ENCODE peak calls at places on chromosomes 13 and 19, in six cellular contexts. X, H, P, K, M and Y are unnamed samples.
A peak's percentile ranks its signal among the peaks of the same experiment; 100 is the strongest.

GRCh38 chr13:46289260-46289955 is 77.7 kb downstream of the LRRC63 start:
- DNase-seq in X (no peak), H (no peak), P (no peak), K (no peak), M (no peak), Y (no peak)

GRCh38 chr19:38803543-38803942 is 9.2 kb downstream of the LGALS4 start:
- DNase-seq in X (no peak), H (peak; percentile 51), P (no peak), K (no peak), M (no peak), Y (no peak)

GRCh38 chr13:26062853-26063444 is 11.1 kb upstream of the SHISA2 start:
- DNase-seq in X (peak; percentile 52), H (no peak), P (peak; percentile 15), K (peak; percentile 37), M (no peak), Y (peak; percentile 15)

GRCh38 chr13:93862259-93862658 is 617.2 kb downstream of the DCT start:
- DNase-seq in X (no peak), H (no peak), P (no peak), K (no peak), M (no peak), Y (no peak)

GRCh38 chr13:110310541-110311491 is 3.7 kb downstream of the COL4A2 start:
- DNase-seq in X (no peak), H (no peak), P (no peak), K (no peak), M (peak; percentile 11), Y (no peak)

GRCh38 chr13:47934371-47934770 is 66.7 kb downstream of the SUCLA2 start:
- DNase-seq in X (no peak), H (no peak), P (no peak), K (no peak), M (no peak), Y (no peak)

GRCh38 chr19:5103061-5103701 is 134.3 kb downstream of the KDM4B start:
- DNase-seq in X (peak; percentile 92), H (no peak), P (no peak), K (peak; percentile 83), M (peak; percentile 41), Y (no peak)

GRCh38 chr13:92500192-92500591 is 726.4 kb upstream of the GPC6 start:
- DNase-seq in X (no peak), H (no peak), P (no peak), K (no peak), M (no peak), Y (no peak)

GRCh38 chr13:36965767-36966166 is 33.4 kb downstream of the ALG5 start:
- DNase-seq in X (no peak), H (no peak), P (no peak), K (no peak), M (no peak), Y (no peak)

GRCh38 chr13:113926301-113926761 is 47.5 kb downstream of the C13orf46 start:
- DNase-seq in X (no peak), H (peak; percentile 38), P (no peak), K (peak; percentile 4), M (peak; percentile 33), Y (no peak)

GRCh38 chr13:73940098-73940497 is 194.1 kb downstream of the KLF12 start:
- DNase-seq in X (peak; percentile 87), H (no peak), P (no peak), K (no peak), M (no peak), Y (no peak)

GRCh38 chr13:109672545-109672944 is 113.8 kb downstream of the IRS2 start:
- DNase-seq in X (no peak), H (no peak), P (no peak), K (no peak), M (no peak), Y (no peak)

GRCh38 chr13:84645196-84646071 is 763.2 kb upstream of the SLITRK1 start:
- DNase-seq in X (peak; percentile 38), H (no peak), P (no peak), K (no peak), M (no peak), Y (no peak)

GRCh38 chr19:51398096-51398704 is 7.8 kb upstream of the C19orf84 start:
- DNase-seq in X (no peak), H (no peak), P (no peak), K (no peak), M (no peak), Y (peak; percentile 43)

GRCh38 chr13:33744589-33745369 is 73.2 kb upstream of the RFC3 start:
- DNase-seq in X (peak; percentile 43), H (no peak), P (no peak), K (no peak), M (no peak), Y (no peak)

GRCh38 chr19:57398868-57399267 is 9.2 kb downstream of the ZNF548 start:
- DNase-seq in X (no peak), H (no peak), P (no peak), K (no peak), M (no peak), Y (no peak)

GRCh38 chr19:19214892-19215291 is 3.1 kb downstream of the NCAN start:
- DNase-seq in X (peak; percentile 59), H (no peak), P (no peak), K (no peak), M (no peak), Y (peak; percentile 55)

DNA sequence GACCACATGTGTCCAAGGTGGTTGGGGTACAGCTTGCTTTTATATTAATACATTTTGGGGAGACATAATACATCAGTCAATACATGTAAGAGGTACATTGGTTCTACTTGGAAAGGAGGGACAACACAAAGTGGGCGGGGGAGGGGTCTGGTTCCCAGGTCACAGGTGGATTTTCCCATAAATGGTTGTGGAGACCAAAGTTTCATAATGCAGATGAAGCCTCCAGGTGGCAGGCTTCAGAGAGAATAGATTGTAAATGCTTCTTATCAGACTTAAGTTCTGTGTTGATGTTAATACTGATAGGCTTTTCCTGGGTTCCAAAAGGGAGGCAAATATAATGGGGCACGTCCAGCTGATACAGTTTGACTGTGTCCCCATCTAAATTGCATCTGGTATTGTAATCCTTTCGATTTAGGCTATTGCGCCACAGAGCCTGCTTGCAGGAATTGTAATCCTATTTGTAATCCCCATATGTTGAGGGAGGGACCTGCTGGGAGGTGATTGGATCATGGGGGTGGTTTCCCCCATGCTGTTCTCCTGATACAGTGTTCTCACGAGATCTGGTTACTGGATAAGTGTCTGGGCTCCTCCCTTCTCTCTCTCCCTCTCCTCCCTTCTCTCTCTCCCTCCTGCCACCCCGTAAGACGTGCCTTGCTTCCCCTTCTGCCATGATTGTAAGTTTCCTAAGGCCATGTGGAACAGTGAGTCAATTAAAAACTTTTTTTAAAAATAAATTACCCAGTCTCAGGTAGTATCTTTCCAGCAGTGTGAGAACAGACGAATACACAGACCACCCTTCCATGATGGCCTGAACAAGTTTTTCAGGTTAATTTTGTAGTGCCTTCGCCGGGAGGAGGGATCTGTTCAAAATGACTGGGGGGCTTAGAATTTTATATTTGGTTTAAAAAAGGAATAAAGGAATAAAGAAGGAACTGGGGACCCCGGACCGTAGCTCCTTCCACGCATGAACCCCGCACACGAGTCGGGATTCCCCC is 44.9 kb downstream of the ZNF823 start:
- DNase-seq in X (no peak), H (no peak), P (no peak), K (no peak), M (no peak), Y (peak; percentile 28)
- TF ChIP-seq POLR2A in X (no peak), H (no peak), P (no peak), K (no peak), M (no peak), Y (no peak)

DNA sequence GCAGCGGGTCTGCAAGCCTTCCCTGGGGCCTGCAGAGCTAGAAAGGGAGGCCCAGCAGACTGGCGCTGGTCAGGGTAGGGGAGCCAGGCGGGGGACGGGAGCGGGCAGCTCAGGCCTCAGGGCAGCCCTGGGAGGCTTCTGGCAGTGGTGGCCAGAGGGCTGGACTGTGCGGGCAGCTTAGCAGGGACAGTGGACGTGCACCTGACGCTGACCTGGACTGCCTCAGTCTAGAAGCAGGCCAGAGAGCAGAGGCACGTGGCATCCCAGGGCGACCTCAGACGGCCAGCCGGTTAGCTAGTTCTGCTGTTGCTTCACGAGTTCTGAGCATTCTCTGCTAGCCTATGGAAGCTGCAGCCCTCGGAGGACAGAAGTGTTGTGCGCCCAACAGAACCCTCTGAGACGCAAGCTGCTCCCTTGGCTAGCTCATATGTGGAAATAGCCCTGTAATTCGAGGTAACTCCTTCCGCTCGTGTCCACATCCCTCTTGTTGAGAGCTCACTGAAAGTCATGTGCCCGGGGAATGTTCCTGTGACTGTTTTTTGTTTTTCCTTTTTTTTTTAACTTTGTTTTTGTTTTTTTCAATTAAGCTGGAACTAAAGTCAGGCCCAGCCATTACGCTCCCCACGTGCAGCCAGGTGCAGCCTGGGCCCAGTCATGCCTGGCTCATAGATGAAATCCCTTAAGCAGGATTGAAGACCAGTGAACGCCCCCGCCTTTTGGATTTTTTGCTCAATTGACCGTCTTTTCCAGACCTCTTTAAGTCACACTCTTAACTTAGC is 1.9 kb upstream of the FAM174C start:
- DNase-seq in X (no peak), H (peak; percentile 79), P (no peak), K (no peak), M (no peak), Y (no peak)
- TF ChIP-seq POLR2A in X (no peak), H (no peak), P (no peak), K (no peak), M (no peak), Y (no peak)

GRCh38 chr19:10691178-10691881 is 9.9 kb upstream of the QTRT1 start:
- DNase-seq in X (no peak), H (no peak), P (no peak), K (no peak), M (no peak), Y (no peak)

GRCh38 chr19:10690351-10690781 is 10.9 kb upstream of the QTRT1 start:
- DNase-seq in X (peak; percentile 90), H (no peak), P (no peak), K (no peak), M (no peak), Y (no peak)

GRCh38 chr19:10694706-10695105 is 6.5 kb upstream of the QTRT1 start:
- DNase-seq in X (no peak), H (no peak), P (no peak), K (no peak), M (no peak), Y (no peak)

GRCh38 chr19:10691883-10692282 is 9.4 kb upstream of the QTRT1 start:
- DNase-seq in X (no peak), H (no peak), P (no peak), K (no peak), M (no peak), Y (no peak)

DNA sequence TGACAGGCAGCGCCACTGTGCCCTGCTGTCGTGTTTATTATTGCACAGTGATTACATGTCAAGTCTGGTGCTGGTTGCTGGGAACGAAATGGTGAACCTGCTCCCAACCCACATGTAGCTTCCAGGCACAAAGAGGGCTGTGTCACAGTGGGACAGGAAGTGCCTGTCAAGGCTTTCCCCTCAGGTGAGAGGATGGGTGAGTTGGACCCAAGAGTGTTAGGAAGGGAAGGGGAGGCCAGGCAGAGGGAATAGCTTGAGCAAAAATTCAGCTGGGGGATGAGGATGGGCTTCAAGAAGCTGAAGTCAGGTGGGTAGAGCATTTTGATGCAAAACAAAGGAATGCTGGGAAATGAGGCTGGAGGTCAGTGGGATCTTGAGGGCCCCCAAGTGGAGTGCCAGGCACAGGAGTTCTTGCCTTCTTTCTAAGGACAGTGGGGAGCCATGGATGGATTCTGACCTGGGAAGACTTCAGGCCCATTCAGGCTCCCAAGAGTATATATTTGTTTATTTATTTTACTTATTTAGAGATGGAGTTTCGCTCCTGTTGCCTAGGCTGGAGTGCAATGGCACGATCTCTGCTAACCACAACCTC is 8.5 kb upstream of the QTRT1 start:
- DNase-seq in X (no peak), H (no peak), P (no peak), K (no peak), M (no peak), Y (no peak)
- TF ChIP-seq POLR2A in X (no peak), H (no peak), P (no peak), K (no peak), M (no peak), Y (no peak)

GRCh38 chr19:37695144-37695899 is 24.2 kb downstream of the ZNF607 start:
- DNase-seq in X (no peak), H (no peak), P (no peak), K (no peak), M (no peak), Y (no peak)

GRCh38 chr19:37692956-37693660 is 26.5 kb downstream of the ZNF607 start:
- DNase-seq in X (no peak), H (no peak), P (no peak), K (no peak), M (no peak), Y (no peak)

GRCh38 chr19:37691881-37692504 is 27.6 kb downstream of the ZNF607 start:
- DNase-seq in X (peak; percentile 82), H (peak; percentile 95), P (peak; percentile 84), K (peak; percentile 83), M (peak; percentile 80), Y (peak; percentile 39)
- TF ChIP-seq POLR2A in X (peak; percentile 55), H (peak; percentile 39), P (peak; percentile 19), K (no peak), M (no peak), Y (no peak)